ENCODE peak calls at places on chromosomes 13 and 19, in five cellular contexts. Y is ovary, I is A549, X is uterus, Q is HepG2. T is an unnamed sample.

GRCh38 chr13:109130093-109130835 is 500.9 kb downstream of the MYO16 start:
- DNase-seq in X (no peak), Q (no peak), I (no peak), Y (no peak), T (no peak)

GRCh38 chr13:75326173-75327131 is 155.5 kb downstream of the TBC1D4 start:
- DNase-seq in I (no peak), Q (no peak), Y (peak), X (no peak), T (no peak)

GRCh38 chr13:52070929-52071523 is 46.5 kb downstream of the UTP14C start:
- DNase-seq in I (no peak), Y (no peak), X (no peak), Q (peak), T (no peak)

GRCh38 chr13:110126391-110126961 is 180.5 kb downstream of the COL4A1 start:
- DNase-seq in Q (no peak), I (no peak), X (peak), Y (peak), T (no peak)

GRCh38 chr13:95833126-95833525 is 156.2 kb downstream of the DNAJC3 start:
- DNase-seq in Q (no peak), Y (no peak), X (no peak), I (no peak), T (no peak)

GRCh38 chr13:48000559-48001126 is 430 bp downstream of the SUCLA2 start:
- DNase-seq in I (peak), X (no peak), Q (no peak), Y (no peak), T (no peak)

GRCh38 chr13:64925284-64925683 is 2304.9 kb downstream of the PCDH9 start:
- DNase-seq in Y (no peak), I (no peak), X (no peak), Q (no peak), T (no peak)

GRCh38 chr19:18417250-18418033 is 1.8 kb upstream of the SSBP4 start:
- DNase-seq in Y (peak), I (no peak), X (peak), Q (peak), T (peak)

GRCh38 chr13:94444826-94445225 is 34.7 kb downstream of the DCT start:
- DNase-seq in Q (no peak), I (no peak), X (no peak), Y (no peak), T (no peak)

GRCh38 chr13:67383358-67383757 is 153.2 kb upstream of the PCDH9 start:
- DNase-seq in X (no peak), Q (peak), Y (no peak), I (no peak), T (no peak)

GRCh38 chr19:40607311-40607871 is 6.2 kb downstream of the LTBP4 start:
- DNase-seq in I (no peak), Q (no peak), X (no peak), Y (peak), T (no peak)

GRCh38 chr13:97975851-97976550 is 22.5 kb downstream of the IPO5 start:
- DNase-seq in I (peak), X (peak), Y (peak), Q (peak), T (peak)

GRCh38 chr13:77416666-77417212 is 89.8 kb upstream of the MYCBP2 start:
- DNase-seq in X (no peak), Q (no peak), Y (no peak), I (no peak), T (no peak)

GRCh38 chr13:68428292-68428691 is 1198.2 kb upstream of the PCDH9 start:
- DNase-seq in Y (no peak), Q (peak), X (no peak), I (no peak), T (no peak)

GRCh38 chr13:33743438-33744368 is 74.2 kb upstream of the RFC3 start:
- DNase-seq in I (no peak), X (no peak), Q (peak), Y (no peak), T (no peak)

GRCh38 chr13:25864116-25864515 is 187.7 kb downstream of the SHISA2 start:
- DNase-seq in Q (no peak), I (no peak), Y (no peak), X (no peak), T (no peak)

GRCh38 chr19:31344403-31344802 is 4.8 kb downstream of the TSHZ3 start:
- DNase-seq in Q (no peak), I (no peak), Y (no peak), X (peak), T (no peak)

GRCh38 chr13:28040977-28041376 is 52.5 kb upstream of the URAD start:
- DNase-seq in I (no peak), Y (no peak), Q (no peak), X (no peak), T (no peak)

GRCh38 chr13:35293579-35293978 is 182.9 kb downstream of the MAB21L1 start:
- DNase-seq in I (no peak), Q (no peak), X (no peak), Y (no peak), T (no peak)

GRCh38 chr13:106318941-106319411 is 216.5 kb downstream of the EFNB2 start:
- DNase-seq in I (peak), X (peak), Y (no peak), Q (no peak), T (no peak)

GRCh38 chr13:94416454-94417080 is 62.9 kb downstream of the DCT start:
- DNase-seq in Q (peak), I (no peak), Y (no peak), X (no peak), T (no peak)

GRCh38 chr13:46803586-46803985 is 6.6 kb upstream of the ESD start:
- DNase-seq in I (no peak), Y (no peak), Q (no peak), X (no peak), T (no peak)

GRCh38 chr13:48648446-48648845 is 5.3 kb upstream of the CYSLTR2 start:
- DNase-seq in Q (no peak), I (no peak), Y (no peak), X (no peak), T (no peak)

GRCh38 chr19:38515906-38516305 is 82.4 kb downstream of the RYR1 start:
- DNase-seq in I (no peak), X (no peak), Y (no peak), Q (no peak), T (no peak)

GRCh38 chr19:35628565-35629331 is at the start of gene RBM42:
- DNase-seq in I (peak), X (peak), Q (peak), Y (peak), T (peak)
- TF ChIP-seq POLR2A in I (peak), X (peak), Q (peak), Y (peak), T (peak)

DNA sequence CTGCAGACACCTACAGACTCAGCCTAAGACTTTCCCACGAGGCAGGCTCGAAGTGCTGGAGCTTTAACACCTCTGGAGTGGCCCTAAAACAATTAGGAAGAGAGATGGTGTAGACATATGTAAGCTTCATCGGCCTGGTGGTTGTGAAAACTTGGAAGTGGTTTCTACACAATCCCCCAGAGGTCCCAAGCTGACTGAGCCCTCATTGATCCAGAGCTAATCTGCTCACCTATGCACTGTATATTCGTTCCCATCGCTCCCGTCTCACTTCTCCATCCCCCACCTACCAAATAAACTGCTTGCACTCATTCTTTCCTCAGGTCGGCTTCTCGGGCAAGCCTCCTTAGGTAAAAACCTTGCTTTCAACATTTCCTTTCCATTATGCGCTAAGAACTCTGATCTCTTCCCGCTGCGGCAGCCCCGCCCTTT is 767 bp upstream of the ZNF793 start:
- DNase-seq in Q (no peak), X (no peak), I (no peak), Y (peak), T (no peak)
- TF ChIP-seq CTCF in Q (no peak), X (no peak), I (no peak), Y (no peak), T (no peak)

GRCh38 chr19:57815247-57816075 is 748 bp upstream of the ZNF552 start:
- DNase-seq in I (no peak), Q (no peak), Y (no peak), X (no peak), T (no peak)

GRCh38 chr19:57816652-57817051 is 1.9 kb upstream of the ZNF552 start:
- DNase-seq in Y (no peak), Q (no peak), X (no peak), I (no peak), T (no peak)

GRCh38 chr19:57813919-57814504 is 701 bp downstream of the ZNF552 start:
- DNase-seq in I (no peak), X (no peak), Y (no peak), Q (peak), T (no peak)

GRCh38 chr19:57812201-57812600 is 2.5 kb downstream of the ZNF552 start:
- DNase-seq in Q (no peak), I (no peak), Y (no peak), X (no peak), T (no peak)

GRCh38 chr19:57814505-57815246 is at the start of gene ZNF552:
- DNase-seq in I (peak), Y (peak), X (peak), Q (peak), T (peak)
- TF ChIP-seq POLR2A in I (peak), Y (peak), X (peak), Q (peak), T (peak)

GRCh38 chr19:35556846-35557538 is 6.5 kb downstream of the ATP4A start:
- DNase-seq in X (no peak), Q (no peak), I (no peak), Y (no peak), T (no peak)

GRCh38 chr19:35558400-35559280 is 4.8 kb downstream of the ATP4A start:
- DNase-seq in X (no peak), Y (no peak), I (no peak), Q (no peak), T (no peak)

GRCh38 chr19:35559281-35559659 is 4.2 kb downstream of the ATP4A start:
- DNase-seq in I (no peak), X (no peak), Q (no peak), Y (no peak), T (no peak)

GRCh38 chr19:35556025-35556590 is 7.3 kb downstream of the ATP4A start:
- DNase-seq in Q (no peak), X (no peak), I (no peak), Y (no peak), T (no peak)

DNA sequence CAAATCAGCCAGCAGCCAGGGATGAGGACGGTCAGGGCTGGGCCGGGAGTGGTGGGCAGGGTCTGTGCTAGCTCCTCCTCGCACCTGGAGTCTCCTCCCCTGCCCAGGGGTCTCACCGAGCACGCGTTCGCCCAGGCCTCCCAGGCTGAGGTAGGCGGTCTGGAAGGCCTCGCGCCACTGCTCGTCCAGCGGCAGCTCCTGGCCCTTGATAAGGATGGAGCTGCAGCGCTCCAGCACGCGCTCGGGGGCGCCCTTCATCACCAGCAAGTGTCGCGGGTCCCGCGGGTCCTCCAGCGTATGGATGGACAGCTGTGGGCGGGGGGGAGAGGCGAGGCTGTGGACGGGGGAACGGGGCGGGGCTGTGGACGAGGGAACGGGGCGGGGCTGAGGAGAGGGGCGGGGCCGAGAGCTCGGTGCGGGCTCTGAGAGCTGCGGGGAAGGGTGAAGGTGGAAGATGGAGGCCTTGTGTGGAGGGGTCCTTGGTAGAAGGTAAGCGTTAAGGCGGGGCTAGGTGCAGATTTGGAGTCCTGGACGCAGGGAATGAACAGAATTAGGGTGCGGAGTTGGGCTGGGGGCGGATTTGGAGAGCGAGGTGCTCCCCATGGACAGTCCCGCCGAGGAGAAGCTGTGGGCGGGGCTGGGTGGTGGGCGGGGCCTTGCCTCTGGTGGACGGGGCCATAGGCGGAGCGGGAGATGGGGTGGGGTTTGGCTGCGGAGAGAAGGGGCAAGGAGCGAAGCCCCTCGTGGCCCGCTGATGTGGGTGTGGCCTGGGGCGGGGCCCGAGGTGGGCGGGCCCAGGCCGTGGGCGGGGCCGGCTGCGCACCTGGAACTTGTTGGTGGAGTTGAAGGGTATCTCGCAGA is 5.7 kb downstream of the ATP4A start:
- DNase-seq in Q (no peak), X (no peak), I (peak), Y (peak), T (no peak)
- TF ChIP-seq CTCF in Q (peak), X (no peak), I (no peak), Y (no peak), T (no peak)

DNA sequence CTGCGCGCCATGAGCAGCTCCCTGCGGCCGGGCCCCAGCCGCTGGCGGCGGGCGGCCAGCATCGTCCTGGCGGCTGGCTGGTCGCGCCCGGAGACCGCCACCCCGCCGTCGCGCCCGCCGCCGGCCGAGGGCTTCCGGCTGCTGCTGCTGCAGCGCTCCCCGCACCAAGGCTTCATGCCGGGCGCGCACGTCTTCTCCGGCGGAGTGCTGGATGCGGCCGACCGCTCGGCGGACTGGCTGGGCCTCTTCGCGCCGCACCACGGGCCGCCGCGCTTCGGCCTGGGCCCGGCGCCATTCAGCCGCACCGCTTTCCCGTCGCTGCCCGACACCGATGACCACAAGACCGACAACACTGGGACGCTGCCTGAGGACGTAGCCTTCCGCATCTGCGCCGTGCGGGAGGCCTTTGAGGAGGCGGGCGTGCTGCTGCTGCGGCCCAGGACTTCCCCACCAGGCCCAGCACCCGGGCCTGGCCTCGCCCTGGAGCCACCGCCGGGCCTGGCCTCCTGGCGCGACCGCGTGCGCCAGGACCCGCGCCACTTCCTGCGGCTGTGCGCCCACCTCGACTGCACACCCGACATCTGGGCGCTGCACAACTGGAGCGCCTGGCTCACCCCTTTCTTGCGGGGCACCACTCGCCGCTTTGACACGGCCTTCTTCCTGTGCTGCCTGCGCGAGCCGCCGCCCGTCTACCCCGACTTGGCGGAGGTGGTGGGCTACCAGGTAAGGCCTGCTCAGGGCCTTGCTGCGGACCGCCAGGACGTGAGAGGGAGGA is 518 bp downstream of the NUDT19 start:
- DNase-seq in Q (no peak), Y (peak), X (no peak), I (no peak), T (peak)
- TF ChIP-seq POLR2A in Q (no peak), Y (no peak), X (no peak), I (no peak), T (no peak)

DNA sequence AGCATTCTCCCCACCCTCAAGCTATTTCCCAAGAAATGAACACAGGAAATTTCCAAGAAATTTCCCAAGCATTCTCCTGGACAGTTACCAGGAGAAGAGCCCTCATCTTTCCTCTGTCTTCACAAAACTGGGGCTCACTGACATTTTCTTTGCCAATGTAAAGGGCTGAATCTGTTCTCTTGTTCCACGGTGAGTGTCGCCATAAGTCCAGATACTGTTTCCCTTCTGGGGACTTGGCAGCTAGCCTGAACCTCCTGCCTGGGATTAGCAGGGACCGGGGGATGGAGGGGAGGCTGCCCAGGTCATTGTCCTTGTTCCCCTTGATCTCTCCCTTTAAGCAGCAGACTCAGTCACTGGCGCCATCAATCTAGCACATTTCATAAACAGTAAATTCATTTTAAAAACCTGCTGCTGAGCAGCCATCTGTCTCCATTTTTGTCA is 172.8 kb downstream of the DNAJC15 start:
- DNase-seq in I (no peak), X (peak), Q (no peak), Y (peak), T (no peak)
- TF ChIP-seq CTCF in I (no peak), X (no peak), Q (no peak), Y (no peak), T (no peak)

T was measured in tibial nerve.